ENCODE peak calls at places on chromosomes 2 and 18, in eight cellular contexts. U is activated T-helper 2 cell treated with anti-CD3 and anti-CD28 coated beads, Interferon-gamma antibody, Interleukin-2, Interleukin-4, amounts not matched to agents 10 μg/mL and 5 μg/mL and 100 μg/mL, durations not matched to agents 14 hours and 24 hours and 36 hours; O is T-helper 9 cell; A is NCI-H2029; R is left cardiac atrium; Z is hepatocyte; S is stimulated activated CD4-positive, alpha-beta T cell treated with anti-CD3 and anti-CD28 coated beads, Interleukin-15, amount 100 ng/mL, for 1 hour; G is activated gamma-delta T cell treated with Interleukin-2 at 50 U/mL for 16 hours. Q is an unnamed sample.

GRCh38 chr18:28161608-28162599 is 15.0 kb downstream of the CDH2 start:
- DNase-seq in U (no peak), Z (peak), A (no peak), O (no peak), S (no peak), R (no peak), G (no peak), Q (no peak)

GRCh38 chr18:64330976-64331375 is 182.1 kb upstream of the LINC00305 start:
- DNase-seq in G (no peak), A (no peak), R (no peak), Z (no peak), S (no peak), U (no peak), O (no peak), Q (no peak)

GRCh38 chr2:169131587-169132512 is 62.5 kb downstream of the DHRS9 start:
- DNase-seq in A (peak), O (no peak), R (no peak), S (no peak), Z (peak), U (no peak), G (no peak), Q (no peak)

GRCh38 chr2:167857406-167857805 is 390.0 kb downstream of the STK39 start:
- DNase-seq in S (no peak), R (no peak), G (no peak), U (no peak), O (no peak), Z (no peak), A (no peak), Q (no peak)

GRCh38 chr18:23710068-23710527 is 20.8 kb downstream of the LAMA3 start:
- DNase-seq in S (no peak), Z (peak), R (no peak), A (no peak), O (no peak), G (no peak), U (no peak), Q (no peak)

GRCh38 chr2:127179756-127180155 is 40.3 kb downstream of the CYP27C1 start:
- DNase-seq in S (no peak), G (no peak), U (no peak), O (no peak), R (no peak), A (no peak), Z (no peak), Q (no peak)

GRCh38 chr2:171615071-171615470 is 72.2 kb upstream of the DYNC1I2 start:
- DNase-seq in U (no peak), A (no peak), G (no peak), S (no peak), O (no peak), Z (no peak), R (no peak), Q (no peak)

GRCh38 chr18:69725009-69725408 is 222.7 kb downstream of the CD226 start:
- DNase-seq in R (no peak), G (no peak), U (no peak), A (no peak), Z (no peak), O (no peak), S (no peak), Q (no peak)

GRCh38 chr2:182594286-182594685 is 121.8 kb upstream of the DNAJC10 start:
- DNase-seq in Z (no peak), G (no peak), A (no peak), S (no peak), O (no peak), R (no peak), U (no peak), Q (no peak)

GRCh38 chr2:41038408-41038807 is 586.5 kb upstream of the SLC8A1 start:
- DNase-seq in R (no peak), A (no peak), S (no peak), Z (peak), U (no peak), O (no peak), G (no peak), Q (no peak)

GRCh38 chr2:100124746-100125145 is 17.6 kb downstream of the AFF3 start:
- DNase-seq in R (no peak), O (no peak), S (no peak), G (no peak), U (no peak), A (no peak), Z (no peak), Q (no peak)

GRCh38 chr2:120886967-120887672 is 151.5 kb downstream of the GLI2 start:
- DNase-seq in S (no peak), G (no peak), A (no peak), U (no peak), O (no peak), R (no peak), Z (no peak), Q (no peak)

GRCh38 chr2:191481305-191482075 is 196.4 kb upstream of the NABP1 start:
- DNase-seq in R (no peak), S (no peak), Z (no peak), G (no peak), O (no peak), A (no peak), U (no peak), Q (no peak)

GRCh38 chr2:236105955-236106607 is 62.1 kb downstream of the GBX2 start:
- DNase-seq in G (no peak), U (no peak), O (no peak), Z (no peak), A (no peak), R (no peak), S (no peak), Q (no peak)

GRCh38 chr2:231795525-231796327 is 9.5 kb downstream of the COPS7B start:
- DNase-seq in O (no peak), G (no peak), A (peak), U (no peak), S (no peak), R (no peak), Z (peak), Q (no peak)

GRCh38 chr2:55901322-55901721 is 22.3 kb downstream of the EFEMP1 start:
- DNase-seq in O (no peak), U (no peak), Z (peak), R (no peak), A (no peak), S (no peak), G (no peak), Q (no peak)

GRCh38 chr2:163675389-163675788 is 60.4 kb downstream of the FIGN start:
- DNase-seq in U (no peak), R (no peak), O (no peak), G (no peak), S (no peak), A (no peak), Z (no peak), Q (no peak)

GRCh38 chr2:70469435-70469834 is 84.2 kb downstream of the TGFA start:
- DNase-seq in A (no peak), O (no peak), G (no peak), R (no peak), U (no peak), Z (no peak), S (no peak), Q (no peak)

GRCh38 chr2:13711154-13711553 is 921.4 kb upstream of the LRATD1 start:
- DNase-seq in S (no peak), U (no peak), O (no peak), R (no peak), Z (no peak), A (no peak), G (no peak), Q (no peak)

GRCh38 chr2:233926806-233927205 is 9.6 kb downstream of the TRPM8 start:
- DNase-seq in R (no peak), U (no peak), O (no peak), Z (no peak), A (no peak), S (no peak), G (no peak), Q (no peak)

GRCh38 chr2:216603010-216603883 is 30.0 kb upstream of the IGFBP2 start:
- DNase-seq in G (no peak), A (no peak), U (no peak), O (no peak), R (no peak), S (no peak), Z (no peak), Q (no peak)

GRCh38 chr2:85811173-85811849 is 57.5 kb downstream of the ATOH8 start:
- DNase-seq in R (peak), O (no peak), U (no peak), G (no peak), A (no peak), Z (peak), S (no peak), Q (no peak)

GRCh38 chr2:25929789-25930473 is 51.6 kb upstream of the ASXL2 start:
- DNase-seq in S (no peak), R (no peak), A (no peak), O (no peak), G (no peak), Z (no peak), U (no peak), Q (no peak)

GRCh38 chr2:225764346-225764745 is 364.8 kb downstream of the NYAP2 start:
- DNase-seq in R (no peak), A (no peak), S (no peak), O (no peak), U (no peak), G (no peak), Z (no peak), Q (no peak)

GRCh38 chr2:241088376-241088775 is 13.7 kb downstream of the MTERF4 start:
- DNase-seq in Z (no peak), R (no peak), S (no peak), G (no peak), A (no peak), O (no peak), U (no peak), Q (no peak)

GRCh38 chr2:101750688-101751087 is 53.2 kb downstream of the MAP4K4 start:
- DNase-seq in O (no peak), G (no peak), A (no peak), U (no peak), R (no peak), S (no peak), Z (no peak), Q (no peak)

GRCh38 chr2:19793132-19793750 is 108.5 kb downstream of the TTC32 start:
- DNase-seq in S (no peak), R (no peak), A (no peak), Z (no peak), G (no peak), U (no peak), O (no peak), Q (no peak)

GRCh38 chr2:240060977-240061591 is 7.8 kb upstream of the OR6B3 start:
- DNase-seq in U (no peak), R (no peak), G (peak), O (peak), Z (peak), S (no peak), A (peak), Q (peak)

GRCh38 chr2:159637988-159638501 is 21.7 kb upstream of the BAZ2B start:
- DNase-seq in G (no peak), U (no peak), S (no peak), O (no peak), Z (no peak), A (no peak), R (no peak), Q (no peak)

GRCh38 chr2:70828914-70829824 is 6.4 kb downstream of the CD207 start:
- DNase-seq in U (no peak), S (no peak), G (no peak), R (peak), Z (no peak), O (no peak), A (no peak), Q (no peak)